ENCODE peak calls at places on chromosomes 2 and 18, in nine cellular contexts. S, K, H, W, I, U, A, M and L are unnamed samples.

GRCh38 chr2:115921541-115921940 is 1479.1 kb downstream of the DPP10 start:
- DNase-seq in M (no peak), I (no peak), W (no peak), S (no peak), U (no peak), H (no peak), K (no peak), A (no peak), L (no peak)

GRCh38 chr2:23299796-23300195 is 85.2 kb upstream of the KLHL29 start:
- DNase-seq in I (peak; percentile 46), U (no peak), S (no peak), W (no peak), K (no peak), H (no peak), A (no peak), M (no peak), L (no peak)

GRCh38 chr2:242053921-242054320 is 184.4 kb downstream of the RTP5 start:
- DNase-seq in U (no peak), H (no peak), W (no peak), I (no peak), K (no peak), M (no peak), S (no peak), A (no peak), L (no peak)

GRCh38 chr2:150598383-150598782 is 110.9 kb upstream of the RND3 start:
- DNase-seq in M (peak; percentile 75), S (no peak), U (no peak), H (no peak), I (no peak), K (no peak), A (no peak), W (no peak), L (no peak)

GRCh38 chr2:160308476-160308875 is 108.4 kb upstream of the ITGB6 start:
- DNase-seq in S (no peak), W (no peak), K (no peak), H (no peak), I (no peak), M (no peak), U (no peak), A (no peak), L (no peak)

GRCh38 chr2:128636802-128637147 is 318.1 kb upstream of the HS6ST1 start:
- DNase-seq in W (no peak), K (no peak), S (no peak), I (no peak), U (no peak), M (peak; percentile 22), H (no peak), A (no peak), L (no peak)

GRCh38 chr2:218877891-218878290 is 2.8 kb upstream of the WNT10A start:
- DNase-seq in W (peak; percentile 7), I (no peak), A (no peak), S (no peak), U (no peak), K (no peak), M (no peak), H (no peak), L (no peak)

GRCh38 chr2:11042841-11043240 is 112.4 kb upstream of the SLC66A3 start:
- DNase-seq in W (no peak), A (no peak), H (no peak), I (no peak), M (no peak), U (no peak), S (no peak), K (no peak), L (no peak)

GRCh38 chr18:48959921-48960920 is 9.5 kb upstream of the SMAD7 start:
- DNase-seq in I (peak; percentile 85), K (no peak), H (peak; percentile 61), A (no peak), S (no peak), W (no peak), U (no peak), M (no peak), L (no peak)

GRCh38 chr18:48957616-48958015 is 6.9 kb upstream of the SMAD7 start:
- DNase-seq in A (no peak), M (no peak), I (no peak), W (no peak), S (no peak), H (no peak), U (no peak), K (no peak), L (no peak)

GRCh38 chr18:48959551-48959920 is 8.8 kb upstream of the SMAD7 start:
- DNase-seq in W (no peak), K (no peak), S (no peak), I (no peak), U (no peak), M (no peak), H (no peak), A (no peak), L (no peak)

GRCh38 chr18:48957136-48957535 is 6.4 kb upstream of the SMAD7 start:
- DNase-seq in U (no peak), W (no peak), I (no peak), H (no peak), M (no peak), A (no peak), K (no peak), S (no peak), L (no peak)

DNA sequence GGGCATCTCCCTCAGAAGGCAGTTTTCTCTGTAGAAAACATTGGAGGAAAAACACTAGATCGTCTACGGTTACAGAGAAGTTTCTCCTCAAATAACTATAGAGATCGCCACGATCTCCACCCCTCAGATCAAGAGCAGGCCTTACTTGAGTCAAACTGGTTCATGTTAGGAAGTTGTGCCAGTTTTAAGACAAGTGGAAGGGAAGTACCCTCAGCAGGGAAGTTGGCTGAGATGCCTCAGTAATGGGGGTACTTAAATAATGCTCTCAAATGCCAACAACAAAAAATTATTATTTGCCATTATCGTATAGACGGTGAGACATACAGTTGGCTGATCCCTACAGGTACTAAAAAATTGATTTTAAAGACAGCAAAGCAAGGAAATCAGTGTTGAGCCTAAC is 8.2 kb upstream of the SMAD7 start:
- DNase-seq in S (no peak), W (no peak), A (no peak), U (no peak), H (no peak), K (no peak), I (peak; percentile 64), M (no peak), L (no peak)
- H3K4me1 ChIP-seq in S (peaks cover 30% of the 10 kb centered on the region), W (peaks cover 37% of the 10 kb centered on the region), A (peaks cover 38% of the 10 kb centered on the region), U (no peaks in the 10 kb centered on the region), H (peaks cover 34% of the 10 kb centered on the region), K (peaks cover 13% of the 10 kb centered on the region), I (peaks cover 21% of the 10 kb centered on the region), M (no peaks in the 10 kb centered on the region), L (peaks cover 15% of the 10 kb centered on the region)

GRCh38 chr2:33023732-33024301 is 77.1 kb downstream of the LTBP1 start:
- DNase-seq in H (peak; percentile 34), K (no peak), I (no peak), M (no peak), W (no peak), U (no peak), S (no peak), A (no peak), L (no peak)

GRCh38 chr2:33021542-33022259 is 74.9 kb downstream of the LTBP1 start:
- DNase-seq in M (no peak), S (no peak), U (no peak), I (peak; percentile 66), H (peak; percentile 90), K (no peak), A (peak; percentile 45), W (no peak), L (no peak)

GRCh38 chr2:33024758-33025157 is 78.0 kb downstream of the LTBP1 start:
- DNase-seq in A (no peak), I (no peak), M (no peak), K (no peak), U (no peak), H (no peak), S (no peak), W (no peak), L (no peak)

GRCh38 chr2:33022395-33022985 is 75.7 kb downstream of the LTBP1 start:
- DNase-seq in I (no peak), S (no peak), H (no peak), A (no peak), U (no peak), W (no peak), M (no peak), K (no peak), L (no peak)

DNA sequence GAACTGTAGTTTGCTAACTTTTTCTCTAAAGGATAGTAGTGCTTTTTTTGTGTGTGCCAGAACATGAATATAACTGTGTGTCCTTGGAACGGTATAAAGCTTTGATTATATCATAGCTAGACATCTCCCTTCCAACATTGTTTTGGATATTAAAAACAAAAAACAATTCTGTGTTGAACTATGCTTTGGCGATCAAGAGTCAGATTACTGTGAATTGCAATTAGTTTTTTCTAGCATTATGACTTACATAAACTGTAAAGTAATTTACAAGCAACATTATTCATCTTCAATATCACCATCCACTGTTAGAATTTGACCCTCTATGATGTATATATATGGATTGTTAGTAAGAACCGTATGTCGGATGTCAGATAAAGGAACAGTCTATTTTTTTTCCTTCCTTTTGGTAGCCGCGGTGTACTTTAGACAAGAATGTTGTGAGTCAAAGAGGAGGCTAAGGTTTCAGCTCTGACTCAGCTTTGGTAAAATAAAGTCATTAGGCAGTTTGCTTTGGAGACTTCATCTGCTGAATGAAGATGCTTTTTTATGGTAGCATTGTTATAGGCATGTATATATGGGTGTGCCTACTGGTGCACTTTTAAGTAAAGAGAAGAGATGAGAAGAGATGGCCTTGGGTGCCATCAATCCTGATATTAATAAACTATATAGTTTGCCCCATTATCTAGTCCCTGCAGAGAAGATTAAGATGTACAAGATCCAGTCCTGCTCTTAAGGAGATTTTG is 76.4 kb downstream of the LTBP1 start:
- DNase-seq in U (peak; percentile 96), W (no peak), I (peak; percentile 36), K (no peak), H (peak; percentile 95), S (no peak), A (peak; percentile 82), M (no peak), L (no peak)
- H3K4me1 ChIP-seq in U (peaks cover 35% of the 10 kb centered on the region), W (peaks cover 45% of the 10 kb centered on the region), I (peaks cover 27% of the 10 kb centered on the region), K (no peaks in the 10 kb centered on the region), H (peaks cover 15% of the 10 kb centered on the region), S (peaks cover 9% of the 10 kb centered on the region), A (peaks cover 50% of the 10 kb centered on the region), M (no peaks in the 10 kb centered on the region), L (no peaks in the 10 kb centered on the region)

GRCh38 chr2:101775092-101775491 is 77.6 kb downstream of the MAP4K4 start:
- DNase-seq in K (no peak), A (no peak), W (no peak), S (no peak), H (peak; percentile 67), I (no peak), M (no peak), U (no peak), L (no peak)

GRCh38 chr2:101771226-101771906 is 73.9 kb downstream of the MAP4K4 start:
- DNase-seq in W (no peak), I (no peak), S (no peak), M (no peak), A (no peak), K (no peak), H (no peak), U (no peak), L (peak; percentile 31)

GRCh38 chr2:101770672-101771071 is 73.2 kb downstream of the MAP4K4 start:
- DNase-seq in H (peak; percentile 62), S (no peak), W (no peak), U (peak; percentile 76), I (peak; percentile 81), M (no peak), K (peak; percentile 50), A (peak; percentile 67), L (no peak)

GRCh38 chr2:101771911-101772321 is 74.4 kb downstream of the MAP4K4 start:
- DNase-seq in S (no peak), K (no peak), A (no peak), I (no peak), M (peak; percentile 61), W (no peak), U (no peak), H (no peak), L (no peak)

DNA sequence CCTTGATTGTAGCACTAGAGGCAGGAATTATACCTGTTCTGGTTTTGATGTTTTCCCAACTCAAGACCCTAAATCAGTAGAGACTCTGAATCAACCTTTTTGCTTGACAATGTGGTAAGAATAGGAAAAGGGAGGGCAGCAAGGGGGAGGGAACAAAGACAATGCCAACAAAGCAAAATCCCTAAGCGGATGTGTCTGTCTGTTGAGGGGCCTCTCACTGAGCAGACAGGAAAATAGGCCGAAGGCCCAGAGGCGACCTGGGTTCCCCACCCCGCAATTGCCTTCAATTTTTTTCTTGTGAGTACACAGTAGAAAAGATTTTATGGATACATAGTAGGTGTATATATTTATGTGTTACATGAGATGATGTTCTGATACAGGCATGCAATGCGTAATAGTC is 75.6 kb downstream of the MAP4K4 start:
- DNase-seq in A (no peak), W (no peak), K (no peak), I (no peak), S (no peak), U (no peak), M (no peak), H (no peak), L (no peak)
- H3K4me1 ChIP-seq in A (peaks cover 50% of the 10 kb centered on the region), W (peaks cover 99% of the 10 kb centered on the region), K (peaks cover 64% of the 10 kb centered on the region), I (peaks cover 55% of the 10 kb centered on the region), S (peaks cover 79% of the 10 kb centered on the region), U (peaks cover 1% of the 10 kb centered on the region), M (peaks cover 60% of the 10 kb centered on the region), H (peaks cover 28% of the 10 kb centered on the region), L (peaks cover 82% of the 10 kb centered on the region)

GRCh38 chr18:62324355-62324828 is 718 bp upstream of the TNFRSF11A start:
- DNase-seq in W (no peak), I (no peak), A (no peak), H (no peak), U (no peak), K (no peak), M (no peak), S (no peak), L (no peak)

GRCh38 chr18:62323483-62324354 is 1.4 kb upstream of the TNFRSF11A start:
- DNase-seq in W (no peak), K (no peak), H (no peak), S (no peak), U (no peak), M (no peak), I (no peak), A (no peak), L (no peak)

GRCh38 chr18:62325806-62326645 is 916 bp downstream of the TNFRSF11A start:
- DNase-seq in H (peak; percentile 2), U (peak; percentile 40), K (peak; percentile 53), S (no peak), I (peak; percentile 14), A (no peak), M (no peak), W (no peak), L (no peak)

GRCh38 chr18:62326646-62327348 is 1.7 kb downstream of the TNFRSF11A start:
- DNase-seq in H (no peak), A (no peak), M (no peak), W (no peak), S (no peak), K (no peak), I (no peak), U (peak; percentile 16), L (no peak)

GRCh38 chr18:62324917-62325805 is at the start of gene TNFRSF11A:
- DNase-seq in U (peak; percentile 71), A (peak; percentile 57), M (peak; percentile 69), H (no peak), K (peak; percentile 74), S (peak; percentile 61), I (peak; percentile 33), W (peak; percentile 33), L (peak; percentile 22)
- H3K4me1 ChIP-seq in U (peaks cover 34% of the 10 kb centered on the region), A (peaks cover 19% of the 10 kb centered on the region), M (peaks cover 8% of the 10 kb centered on the region), H (peaks cover 16% of the 10 kb centered on the region), K (peaks cover 26% of the 10 kb centered on the region), S (peaks cover 47% of the 10 kb centered on the region), I (no peaks in the 10 kb centered on the region), W (peaks cover 49% of the 10 kb centered on the region), L (peaks cover 13% of the 10 kb centered on the region)